ENCODE peak calls at places on chromosome 16, in seven cellular contexts. D is NCI-H2081, R is astrocyte of the hippocampus, M is germinal center, A is ELR, U is Daoy, P is ascending aorta. S is an unnamed sample.

GRCh38 chr16:23254338-23254737 is 47.8 kb upstream of the SCNN1B start:
- DNase-seq in D (no peak), R (peak), M (no peak), A (peak), U (peak), P (no peak), S (no peak)

GRCh38 chr16:3945751-3946603 is 65.5 kb upstream of the CREBBP start:
- DNase-seq in D (no peak), R (peak), M (no peak), A (peak), U (peak), P (peak), S (no peak)

GRCh38 chr16:1639840-1640239 is 27.7 kb downstream of the CRAMP1 start:
- DNase-seq in D (no peak), R (no peak), M (no peak), A (no peak), U (no peak), P (no peak), S (no peak)

GRCh38 chr16:47467501-47467900 is 6.4 kb downstream of the PHKB start:
- DNase-seq in D (no peak), R (no peak), M (no peak), A (peak), U (no peak), P (no peak), S (peak)

GRCh38 chr16:58563775-58564174 is 48.5 kb downstream of the SETD6 start:
- DNase-seq in D (no peak), R (no peak), M (no peak), A (peak), U (no peak), P (no peak), S (no peak)

GRCh38 chr16:50244504-50245416 is 21.6 kb upstream of the ADCY7 start:
- DNase-seq in D (no peak), R (no peak), M (no peak), A (peak), U (no peak), P (no peak), S (no peak)

GRCh38 chr16:89588413-89589109 is 13.0 kb downstream of the CPNE7 start:
- DNase-seq in D (no peak), R (no peak), M (no peak), A (no peak), U (no peak), P (no peak), S (no peak)

GRCh38 chr16:56245197-56245596 is 53.9 kb downstream of the GNAO1 start:
- DNase-seq in D (no peak), R (peak), M (no peak), A (peak), U (peak), P (no peak), S (no peak)

GRCh38 chr16:76571755-76572154 is 294.6 kb downstream of the CNTNAP4 start:
- DNase-seq in D (no peak), R (no peak), M (no peak), A (no peak), U (no peak), P (no peak), S (no peak)

GRCh38 chr16:88357306-88358032 is 25.3 kb upstream of the ZNF469 start:
- DNase-seq in D (no peak), R (peak), M (no peak), A (peak), U (no peak), P (no peak), S (no peak)

GRCh38 chr16:14187517-14188338 is 116.6 kb downstream of the MRTFB start:
- DNase-seq in D (peak), R (no peak), M (no peak), A (no peak), U (no peak), P (no peak), S (peak)

GRCh38 chr16:64391009-64391663 is 730.7 kb downstream of the CDH11 start:
- DNase-seq in D (no peak), R (peak), M (no peak), A (peak), U (peak), P (no peak), S (no peak)

GRCh38 chr16:66510711-66511614 is 39.0 kb downstream of the TK2 start:
- DNase-seq in D (no peak), R (peak), M (no peak), A (no peak), U (no peak), P (peak), S (no peak)

GRCh38 chr16:67013238-67013822 is 15.6 kb upstream of the CBFB start:
- DNase-seq in D (no peak), R (peak), M (no peak), A (no peak), U (no peak), P (peak), S (no peak)

GRCh38 chr16:72234372-72234771 is 62.4 kb upstream of the PMFBP1 start:
- DNase-seq in D (no peak), R (no peak), M (no peak), A (no peak), U (no peak), P (no peak), S (no peak)

GRCh38 chr16:11254913-11255736 is 879 bp downstream of the SOCS1 start:
- DNase-seq in D (no peak), R (peak), M (peak), A (peak), U (peak), P (no peak), S (peak)

S was measured in NCI-H2227 treated with DMSO at 0.1 percent for 48 hours.